ENCODE peak calls at places on chromosomes 3 and 15, in five cellular contexts. W, L, X, Y and F are unnamed samples.

GRCh38 chr3:182596673-182597410 is 196.5 kb upstream of the ATP11B start:
- DNase-seq in W (no peak), L (no peak), X (no peak), Y (no peak), F (no peak)

GRCh38 chr3:43867673-43868072 is 176.9 kb downstream of the ABHD5 start:
- DNase-seq in W (no peak), L (peak; percentile 88), X (no peak), Y (no peak), F (no peak)

GRCh38 chr3:157958471-157958870 is 147.7 kb downstream of the SHOX2 start:
- DNase-seq in W (no peak), L (no peak), X (no peak), Y (no peak), F (no peak)

GRCh38 chr15:63198315-63198714 is 8.9 kb downstream of the RAB8B start:
- DNase-seq in W (no peak), L (no peak), X (no peak), Y (no peak), F (no peak)

GRCh38 chr3:170098753-170099152 is 61.0 kb downstream of the GPR160 start:
- DNase-seq in W (no peak), L (no peak), X (no peak), Y (no peak), F (no peak)

GRCh38 chr3:123244128-123244527 is 42.4 kb downstream of the SEC22A start:
- DNase-seq in W (no peak), L (no peak), X (no peak), Y (no peak), F (no peak)

GRCh38 chr3:122786067-122786466 is 7.6 kb downstream of the HSPBAP1 start:
- DNase-seq in W (no peak), L (peak; percentile 62), X (no peak), Y (no peak), F (no peak)

GRCh38 chr15:91456251-91456718 is 356.2 kb downstream of the SV2B start:
- DNase-seq in W (no peak), L (peak; percentile 63), X (no peak), Y (no peak), F (no peak)

GRCh38 chr3:4855676-4856075 is 123.6 kb upstream of the BHLHE40 start:
- DNase-seq in W (peak; percentile 96), L (no peak), X (no peak), Y (no peak), F (no peak)

GRCh38 chr3:55490194-55490913 is 3.2 kb upstream of the WNT5A start:
- DNase-seq in W (no peak), L (no peak), X (no peak), Y (no peak), F (no peak)

GRCh38 chr3:8421267-8421666 is 80.4 kb upstream of the LMCD1 start:
- DNase-seq in W (no peak), L (no peak), X (no peak), Y (no peak), F (no peak)

GRCh38 chr3:147356909-147357733 is 49.2 kb downstream of the ZIC4 start:
- DNase-seq in W (no peak), L (peak; percentile 3), X (no peak), Y (no peak), F (no peak)

GRCh38 chr3:142828703-142829304 is 60.1 kb downstream of the PCOLCE2 start:
- DNase-seq in W (peak; percentile 75), L (peak; percentile 79), X (peak; percentile 29), Y (peak; percentile 82), F (no peak)

GRCh38 chr3:9398715-9399708 is 1.6 kb downstream of the SETD5 start:
- DNase-seq in W (peak; percentile 65), L (peak; percentile 64), X (no peak), Y (no peak), F (no peak)

GRCh38 chr15:68305420-68305871 is 27.9 kb downstream of the FEM1B start:
- DNase-seq in W (no peak), L (no peak), X (no peak), Y (no peak), F (no peak)

GRCh38 chr3:131973731-131974130 is 61.1 kb downstream of the CPNE4 start:
- DNase-seq in W (no peak), L (no peak), X (no peak), Y (no peak), F (no peak)

GRCh38 chr3:184737641-184738518 is 26.0 kb upstream of the MAGEF1 start:
- DNase-seq in W (peak; percentile 23), L (peak; percentile 53), X (no peak), Y (no peak), F (peak; percentile 22)

GRCh38 chr3:29005862-29006261 is 275.0 kb upstream of the RBMS3 start:
- DNase-seq in W (no peak), L (no peak), X (no peak), Y (no peak), F (no peak)

GRCh38 chr15:35151381-35151780 is 66.3 kb upstream of the NANOGP8 start:
- DNase-seq in W (no peak), L (no peak), X (no peak), Y (no peak), F (no peak)

GRCh38 chr15:67946701-67947100 is 106.9 kb upstream of the RNU6-1 start:
- DNase-seq in W (no peak), L (no peak), X (no peak), Y (no peak), F (no peak)

GRCh38 chr3:16807441-16807840 is 77.3 kb upstream of the PLCL2 start:
- DNase-seq in W (peak; percentile 21), L (peak; percentile 90), X (no peak), Y (no peak), F (no peak)

GRCh38 chr15:90322531-90322930 is 29.6 kb upstream of the ZNF774 start:
- DNase-seq in W (no peak), L (no peak), X (no peak), Y (no peak), F (no peak)

GRCh38 chr3:77411334-77411733 is 371.4 kb downstream of the ROBO2 start:
- DNase-seq in W (no peak), L (no peak), X (no peak), Y (no peak), F (no peak)

GRCh38 chr3:194250104-194251002 is 100.8 kb downstream of the CPN2 start:
- DNase-seq in W (no peak), L (peak; percentile 89), X (no peak), Y (peak; percentile 86), F (no peak)

GRCh38 chr3:140715035-140715434 is 37.2 kb downstream of the TRIM42 start:
- DNase-seq in W (no peak), L (no peak), X (no peak), Y (no peak), F (no peak)

GRCh38 chr3:9732753-9733115 is 1.2 kb downstream of the BRPF1 start:
- DNase-seq in W (peak; percentile 11), L (peak; percentile 28), X (no peak), Y (no peak), F (no peak)

GRCh38 chr3:50339485-50340196 is 995 bp downstream of the RASSF1 start:
- DNase-seq in W (no peak), L (peak; percentile 65), X (no peak), Y (no peak), F (no peak)

GRCh38 chr3:122003112-122003511 is 18.9 kb downstream of the ILDR1 start:
- DNase-seq in W (no peak), L (no peak), X (no peak), Y (no peak), F (no peak)

GRCh38 chr15:76991741-76992645 is 2.9 kb upstream of the PSTPIP1 start:
- DNase-seq in W (no peak), L (no peak), X (no peak), Y (no peak), F (peak; percentile 65)

GRCh38 chr3:197953325-197953724 is 3.3 kb downstream of the RPL35A start:
- DNase-seq in W (no peak), L (no peak), X (no peak), Y (no peak), F (no peak)

GRCh38 chr3:97138914-97139541 is 324.6 kb downstream of the EPHA6 start:
- DNase-seq in W (no peak), L (peak; percentile 0), X (no peak), Y (no peak), F (no peak)

GRCh38 chr3:15220661-15221060 is 14.6 kb downstream of the CAPN7 start:
- DNase-seq in W (no peak), L (no peak), X (no peak), Y (no peak), F (no peak)